ENCODE peak calls at places on chromosomes 16 and 17, in seven cellular contexts. J is SK-N-SH, I is HCT116, F is OCI-LY7, L is hepatocyte, T is neural progenitor cell, U is MM.1S. W is an unnamed sample.

GRCh38 chr16:354286-354881 is 1.9 kb upstream of the AXIN1 start:
- DNase-seq in U (no peak), T (no peak), I (no peak), F (no peak), L (no peak), J (no peak), W (no peak)

GRCh38 chr17:72516772-72517399 is 396.1 kb downstream of the SOX9 start:
- DNase-seq in L (peak; percentile 46), I (no peak), U (no peak), T (peak; percentile 48), J (no peak), F (no peak), W (no peak)

GRCh38 chr17:77684803-77685580 is 273.5 kb upstream of the TNRC6C start:
- DNase-seq in J (no peak), I (no peak), F (no peak), T (no peak), L (no peak), U (no peak), W (no peak)

GRCh38 chr17:78197147-78197830 is 10.1 kb downstream of the AFMID start:
- DNase-seq in J (no peak), T (no peak), I (no peak), F (no peak), U (no peak), L (no peak), W (no peak)

GRCh38 chr17:44385287-44386181 is 3.9 kb downstream of the ITGA2B start:
- DNase-seq in L (peak; percentile 89), F (peak; percentile 47), J (peak; percentile 97), U (peak; percentile 76), T (peak; percentile 94), I (peak; percentile 61), W (peak; percentile 87)

GRCh38 chr16:51562896-51563295 is 411.8 kb upstream of the SALL1 start:
- DNase-seq in J (no peak), U (no peak), L (no peak), I (no peak), F (no peak), T (no peak), W (no peak)

GRCh38 chr17:5526821-5527598 is 40.6 kb downstream of the MIS12 start:
- DNase-seq in F (no peak), I (peak; percentile 75), J (peak; percentile 70), T (peak; percentile 26), L (peak; percentile 91), U (peak; percentile 9), W (peak; percentile 85)

GRCh38 chr17:42113293-42114069 is 967 bp upstream of the DHX58 start:
- DNase-seq in U (no peak), I (no peak), F (no peak), J (no peak), L (no peak), T (no peak), W (no peak)

GRCh38 chr17:68398731-68399637 is 58.3 kb downstream of the WIPI1 start:
- DNase-seq in L (peak; percentile 80), T (peak; percentile 84), U (peak; percentile 69), F (peak; percentile 92), J (peak; percentile 86), I (peak; percentile 72), W (peak; percentile 89)

GRCh38 chr16:87365021-87365713 is 18.4 kb downstream of the FBXO31 start:
- DNase-seq in T (no peak), J (no peak), L (no peak), I (no peak), U (no peak), F (no peak), W (no peak)

GRCh38 chr17:69147460-69147859 is 5.8 kb upstream of the ABCA6 start:
- DNase-seq in F (no peak), T (no peak), J (no peak), I (no peak), U (no peak), L (no peak), W (no peak)

GRCh38 chr17:7756968-7757367 is 39.4 kb downstream of the DNAH2 start:
- DNase-seq in F (no peak), L (no peak), T (no peak), U (no peak), I (no peak), J (no peak), W (no peak)

GRCh38 chr16:733382-734207 is 6.7 kb downstream of the HAGHL start:
- DNase-seq in J (peak; percentile 87), U (no peak), F (no peak), I (no peak), L (no peak), T (peak; percentile 35), W (no peak)

GRCh38 chr17:7988750-7989178 is 13.7 kb upstream of the GUCY2D start:
- DNase-seq in L (peak; percentile 93), J (peak; percentile 74), F (peak; percentile 93), I (peak; percentile 80), T (peak; percentile 87), U (peak; percentile 88), W (peak; percentile 92)

GRCh38 chr16:89633064-89633631 is 19.7 kb downstream of the DPEP1 start:
- DNase-seq in T (no peak), F (no peak), J (peak; percentile 67), I (peak; percentile 21), L (no peak), U (no peak), W (peak; percentile 84)

GRCh38 chr17:67585077-67585602 is 132.6 kb upstream of the NOL11 start:
- DNase-seq in I (no peak), J (no peak), T (no peak), U (no peak), L (peak; percentile 44), F (no peak), W (peak; percentile 75)

GRCh38 chr16:22070361-22071351 is 21.7 kb upstream of the VWA3A start:
- DNase-seq in U (no peak), J (no peak), I (no peak), L (no peak), T (no peak), F (no peak), W (no peak)

GRCh38 chr16:31148281-31148728 is 1.6 kb downstream of the PRSS36 start:
- DNase-seq in U (no peak), F (no peak), T (peak; percentile 34), L (peak; percentile 77), I (peak; percentile 35), J (peak; percentile 38), W (no peak)

GRCh38 chr17:28746611-28747045 is 2.8 kb downstream of the TRAF4 start:
- DNase-seq in L (peak; percentile 71), I (no peak), J (no peak), U (no peak), T (peak; percentile 63), F (no peak), W (peak; percentile 74)

GRCh38 chr16:3595521-3596021 is 15.8 kb downstream of the SLX4 start:
- DNase-seq in J (no peak), L (no peak), F (no peak), U (no peak), I (no peak), T (no peak), W (no peak)

GRCh38 chr17:28227278-28228108 is 91.5 kb upstream of the TMEM97 start:
- DNase-seq in J (peak; percentile 94), I (peak; percentile 73), U (no peak), L (peak; percentile 93), F (no peak), T (peak; percentile 99), W (peak; percentile 39)

GRCh38 chr16:87844374-87844733 is 25.0 kb downstream of the SLC7A5 start:
- DNase-seq in U (no peak), J (no peak), L (no peak), I (no peak), T (peak; percentile 66), F (no peak), W (no peak)

GRCh38 chr16:27982184-27982583 is 81.3 kb downstream of the GSG1L start:
- DNase-seq in J (no peak), U (no peak), L (no peak), T (no peak), F (peak; percentile 45), I (peak; percentile 42), W (no peak)

GRCh38 chr17:151886-152859 is 14.8 kb downstream of the SCGB1C2 start:
- DNase-seq in L (no peak), I (no peak), F (no peak), U (no peak), T (no peak), J (no peak), W (peak; percentile 41)

GRCh38 chr16:89135166-89135565 is 36.4 kb upstream of the CDH15 start:
- DNase-seq in T (no peak), L (no peak), J (no peak), I (no peak), U (no peak), F (no peak), W (no peak)

GRCh38 chr16:19166500-19166899 is 1.5 kb upstream of the SYT17 start:
- DNase-seq in I (peak; percentile 29), L (no peak), F (no peak), T (no peak), U (no peak), J (no peak), W (peak; percentile 17)
- TF ChIP-seq EZH2phosphoT487 in I (no peak), L (no peak), F (no peak), T (no peak), U (no peak), J (no peak), W (no peak)

GRCh38 chr16:4847774-4848587 is 700 bp downstream of the UBN1 start:
- DNase-seq in L (peak; percentile 66), I (no peak), T (peak; percentile 75), F (peak; percentile 62), U (peak; percentile 45), J (peak; percentile 71), W (peak; percentile 68)
- TF ChIP-seq EZH2phosphoT487 in L (no peak), I (no peak), T (no peak), F (no peak), U (no peak), J (no peak), W (no peak)

DNA sequence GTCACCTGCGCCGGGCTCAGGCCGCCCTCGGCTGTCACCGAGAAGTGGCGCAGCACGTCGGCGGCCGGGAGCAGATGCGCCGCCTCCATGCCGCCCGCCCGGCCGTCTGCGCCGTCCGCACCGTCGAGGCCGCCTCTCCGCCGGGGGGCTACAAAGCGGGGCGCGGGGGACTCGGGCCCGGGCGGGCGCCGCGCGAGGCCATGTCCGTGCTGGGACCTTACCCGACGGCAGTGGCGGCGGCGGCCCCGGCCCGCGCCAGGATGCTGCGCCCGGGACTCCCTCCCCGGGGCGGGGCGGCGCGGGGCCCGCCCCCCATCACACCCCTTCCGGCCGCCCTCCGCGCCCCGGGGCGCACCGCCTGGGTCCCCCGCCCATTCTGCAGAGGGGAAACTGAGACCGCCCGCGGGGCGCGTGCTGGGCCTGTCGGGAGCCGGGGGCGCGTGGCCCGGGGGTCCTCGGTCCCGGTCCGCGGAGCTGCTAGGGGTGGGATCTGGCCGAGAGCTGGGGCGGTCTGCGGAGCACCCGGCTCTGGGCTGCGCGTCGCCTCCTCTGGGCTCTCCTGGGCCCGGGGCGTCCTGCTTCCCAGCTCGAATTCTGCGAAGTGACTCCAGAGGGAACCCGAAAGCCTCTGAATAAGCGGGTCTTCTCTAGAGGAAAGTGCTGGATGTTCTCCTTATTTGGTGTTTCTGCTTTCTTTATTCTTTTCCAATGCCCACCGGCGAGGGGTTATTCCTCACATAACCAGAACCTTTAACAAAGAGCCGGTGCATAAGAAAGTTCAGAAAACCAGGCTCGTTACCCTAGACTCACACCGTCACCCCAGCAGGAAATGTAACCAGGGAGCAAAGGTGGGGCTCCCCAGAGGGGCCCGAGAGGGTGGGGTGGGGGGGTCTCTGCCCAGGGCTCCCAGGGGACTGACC is at the start of gene ATP2A3:
- DNase-seq in L (peak; percentile 45), J (peak; percentile 72), I (no peak), F (peak; percentile 82), U (peak; percentile 77), T (peak; percentile 51), W (no peak)
- TF ChIP-seq EZH2phosphoT487 in L (no peak), J (no peak), I (no peak), F (no peak), U (no peak), T (peak; percentile 52), W (no peak)

GRCh38 chr17:34822007-34822737 is 139.1 kb downstream of the CCT6B start:
- DNase-seq in T (no peak), F (no peak), J (peak; percentile 33), U (no peak), L (no peak), I (no peak), W (no peak)
- TF ChIP-seq EZH2phosphoT487 in T (no peak), F (no peak), J (no peak), U (no peak), L (no peak), I (no peak), W (no peak)

W was measured in PC-3.